ENCODE peak calls at places on chromosome 18, in seven cellular contexts. One of them, this sample, is unnamed.

GRCh38 chr18:57738078-57738477 is 65.0 kb downstream of the ATP8B1 start:
- DNase-seq in stomach: no peak
- DNase-seq in IMR-90: no peak
- DNase-seq in WERI-Rb-1: no peak
- DNase-seq in AG09309: no peak
- DNase-seq in HepG2: peak
- DNase-seq in adrenal gland: no peak
- DNase-seq in this sample: no peak

GRCh38 chr18:48065601-48065995 is 135.1 kb upstream of the SMAD2 start:
- DNase-seq in stomach: no peak
- DNase-seq in IMR-90: no peak
- DNase-seq in WERI-Rb-1: no peak
- DNase-seq in AG09309: no peak
- DNase-seq in HepG2: no peak
- DNase-seq in adrenal gland: no peak
- DNase-seq in this sample: no peak

GRCh38 chr18:51153659-51154371 is 43.7 kb downstream of the MEX3C start:
- DNase-seq in stomach: no peak
- DNase-seq in IMR-90: no peak
- DNase-seq in WERI-Rb-1: no peak
- DNase-seq in AG09309: no peak
- DNase-seq in HepG2: no peak
- DNase-seq in adrenal gland: no peak
- DNase-seq in this sample: no peak

GRCh38 chr18:37529863-37530262 is 35.7 kb downstream of the CELF4 start:
- DNase-seq in stomach: no peak
- DNase-seq in IMR-90: no peak
- DNase-seq in WERI-Rb-1: no peak
- DNase-seq in AG09309: no peak
- DNase-seq in HepG2: no peak
- DNase-seq in adrenal gland: peak
- DNase-seq in this sample: no peak

GRCh38 chr18:61443311-61443710 is 110.1 kb downstream of the CDH20 start:
- DNase-seq in stomach: no peak
- DNase-seq in IMR-90: no peak
- DNase-seq in WERI-Rb-1: no peak
- DNase-seq in AG09309: no peak
- DNase-seq in HepG2: no peak
- DNase-seq in adrenal gland: no peak
- DNase-seq in this sample: peak

GRCh38 chr18:75544496-75544895 is 117.0 kb upstream of the SMIM21 start:
- DNase-seq in stomach: no peak
- DNase-seq in IMR-90: peak
- DNase-seq in WERI-Rb-1: no peak
- DNase-seq in AG09309: peak
- DNase-seq in HepG2: no peak
- DNase-seq in adrenal gland: no peak
- DNase-seq in this sample: peak

GRCh38 chr18:58385472-58385871 is 243.4 kb downstream of the ALPK2 start:
- DNase-seq in stomach: no peak
- DNase-seq in IMR-90: no peak
- DNase-seq in WERI-Rb-1: no peak
- DNase-seq in AG09309: no peak
- DNase-seq in HepG2: no peak
- DNase-seq in adrenal gland: no peak
- DNase-seq in this sample: no peak

GRCh38 chr18:36187826-36188721 is 777 bp downstream of the MOCOS start:
- DNase-seq in stomach: peak
- DNase-seq in IMR-90: peak
- DNase-seq in WERI-Rb-1: no peak
- DNase-seq in AG09309: peak
- DNase-seq in HepG2: peak
- DNase-seq in adrenal gland: peak
- DNase-seq in this sample: no peak

GRCh38 chr18:45566025-45566740 is 49.1 kb upstream of the SLC14A2 start:
- DNase-seq in stomach: no peak
- DNase-seq in IMR-90: peak
- DNase-seq in WERI-Rb-1: no peak
- DNase-seq in AG09309: peak
- DNase-seq in HepG2: no peak
- DNase-seq in adrenal gland: peak
- DNase-seq in this sample: peak

GRCh38 chr18:45801396-45802004 is 24.0 kb upstream of the SIGLEC15 start:
- DNase-seq in stomach: no peak
- DNase-seq in IMR-90: no peak
- DNase-seq in WERI-Rb-1: no peak
- DNase-seq in AG09309: no peak
- DNase-seq in HepG2: no peak
- DNase-seq in adrenal gland: no peak
- DNase-seq in this sample: no peak

GRCh38 chr18:76721207-76721996 is 101.0 kb upstream of the ZNF236 start:
- DNase-seq in stomach: no peak
- DNase-seq in IMR-90: no peak
- DNase-seq in WERI-Rb-1: no peak
- DNase-seq in AG09309: no peak
- DNase-seq in HepG2: no peak
- DNase-seq in adrenal gland: peak
- DNase-seq in this sample: no peak

GRCh38 chr18:58785171-58785805 is 79.4 kb upstream of the ZNF532 start:
- DNase-seq in stomach: peak
- DNase-seq in IMR-90: peak
- DNase-seq in WERI-Rb-1: no peak
- DNase-seq in AG09309: peak
- DNase-seq in HepG2: no peak
- DNase-seq in adrenal gland: no peak
- DNase-seq in this sample: peak

GRCh38 chr18:1306641-1307040 is 402.0 kb downstream of the ADCYAP1 start:
- DNase-seq in stomach: no peak
- DNase-seq in IMR-90: no peak
- DNase-seq in WERI-Rb-1: no peak
- DNase-seq in AG09309: no peak
- DNase-seq in HepG2: no peak
- DNase-seq in adrenal gland: no peak
- DNase-seq in this sample: no peak

GRCh38 chr18:55998071-55998522 is 410.1 kb upstream of the TCF4 start:
- DNase-seq in stomach: no peak
- DNase-seq in IMR-90: peak
- DNase-seq in WERI-Rb-1: peak
- DNase-seq in AG09309: peak
- DNase-seq in HepG2: no peak
- DNase-seq in adrenal gland: peak
- DNase-seq in this sample: peak

GRCh38 chr18:46333371-46334199 is 229.4 kb downstream of the HAUS1 start:
- DNase-seq in stomach: no peak
- DNase-seq in IMR-90: no peak
- DNase-seq in WERI-Rb-1: peak
- DNase-seq in AG09309: no peak
- DNase-seq in HepG2: no peak
- DNase-seq in adrenal gland: peak
- DNase-seq in this sample: peak

GRCh38 chr18:14189858-14190257 is 57.6 kb upstream of the ZNF519 start:
- DNase-seq in stomach: no peak
- DNase-seq in IMR-90: no peak
- DNase-seq in WERI-Rb-1: no peak
- DNase-seq in AG09309: peak
- DNase-seq in HepG2: peak
- DNase-seq in adrenal gland: no peak
- DNase-seq in this sample: peak

GRCh38 chr18:22567794-22568193 is 150.1 kb upstream of the CTAGE1 start:
- DNase-seq in stomach: no peak
- DNase-seq in IMR-90: no peak
- DNase-seq in WERI-Rb-1: no peak
- DNase-seq in AG09309: no peak
- DNase-seq in HepG2: no peak
- DNase-seq in adrenal gland: no peak
- DNase-seq in this sample: no peak

GRCh38 chr18:51537487-51537886 is 340.0 kb upstream of the MEX3C start:
- DNase-seq in stomach: no peak
- DNase-seq in IMR-90: no peak
- DNase-seq in WERI-Rb-1: peak
- DNase-seq in AG09309: no peak
- DNase-seq in HepG2: no peak
- DNase-seq in adrenal gland: no peak
- DNase-seq in this sample: peak

GRCh38 chr18:36200354-36200771 is 13.1 kb downstream of the MOCOS start:
- DNase-seq in stomach: no peak
- DNase-seq in IMR-90: no peak
- DNase-seq in WERI-Rb-1: no peak
- DNase-seq in AG09309: no peak
- DNase-seq in HepG2: no peak
- DNase-seq in adrenal gland: no peak
- DNase-seq in this sample: no peak

GRCh38 chr18:44946529-44947113 is 265.9 kb downstream of the SETBP1 start:
- DNase-seq in stomach: no peak
- DNase-seq in IMR-90: no peak
- DNase-seq in WERI-Rb-1: no peak
- DNase-seq in AG09309: no peak
- DNase-seq in HepG2: no peak
- DNase-seq in adrenal gland: no peak
- DNase-seq in this sample: no peak

GRCh38 chr18:67574749-67575148 is 58.2 kb upstream of the DSEL start:
- DNase-seq in stomach: no peak
- DNase-seq in IMR-90: no peak
- DNase-seq in WERI-Rb-1: no peak
- DNase-seq in AG09309: no peak
- DNase-seq in HepG2: no peak
- DNase-seq in adrenal gland: no peak
- DNase-seq in this sample: no peak

GRCh38 chr18:23229472-23229871 is 94.2 kb downstream of the CABLES1 start:
- DNase-seq in stomach: no peak
- DNase-seq in IMR-90: peak
- DNase-seq in WERI-Rb-1: no peak
- DNase-seq in AG09309: peak
- DNase-seq in HepG2: no peak
- DNase-seq in adrenal gland: no peak
- DNase-seq in this sample: peak

GRCh38 chr18:63676526-63676925 is 14.8 kb upstream of the SERPINB3 start:
- DNase-seq in stomach: peak
- DNase-seq in IMR-90: no peak
- DNase-seq in WERI-Rb-1: peak
- DNase-seq in AG09309: no peak
- DNase-seq in HepG2: no peak
- DNase-seq in adrenal gland: no peak
- DNase-seq in this sample: no peak
- TF ChIP-seq CTCF in stomach: no peak
- TF ChIP-seq CTCF in IMR-90: no peak
- TF ChIP-seq CTCF in WERI-Rb-1: peak
- TF ChIP-seq CTCF in AG09309: peak
- TF ChIP-seq CTCF in HepG2: peak
- TF ChIP-seq CTCF in adrenal gland: no peak
- TF ChIP-seq CTCF in this sample: no peak

DNA sequence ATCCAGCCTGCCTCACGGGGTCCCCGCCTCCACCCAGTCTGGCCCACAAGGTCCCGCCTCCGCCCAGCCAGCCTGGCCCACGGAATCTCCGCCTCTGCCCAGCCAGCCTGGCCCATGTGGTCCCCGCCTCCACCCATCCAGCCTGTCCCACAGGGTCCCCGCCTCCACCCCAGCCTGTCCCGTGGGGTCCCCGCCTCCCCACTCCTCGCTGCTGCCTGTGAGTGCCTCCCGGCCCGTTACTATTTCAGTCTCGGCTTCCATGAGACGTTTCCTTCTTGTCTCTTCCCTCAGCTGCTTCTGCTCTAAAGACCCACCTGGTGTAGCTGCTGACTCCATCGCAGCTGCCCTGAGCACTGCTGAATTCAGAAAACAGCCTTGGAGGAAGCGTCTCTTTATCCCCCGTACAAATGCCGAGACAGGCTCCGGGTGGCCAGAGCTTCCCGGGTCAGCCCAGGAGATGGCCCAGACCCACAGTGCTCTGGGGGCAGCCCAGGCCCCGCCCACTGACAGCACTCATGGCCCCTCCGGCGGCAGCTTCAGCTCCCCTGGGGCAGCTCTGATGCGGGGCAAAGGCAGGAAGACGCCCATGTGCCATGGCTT is 69.8 kb downstream of the NFATC1 start:
- DNase-seq in stomach: peak
- DNase-seq in IMR-90: no peak
- DNase-seq in WERI-Rb-1: peak
- DNase-seq in AG09309: no peak
- DNase-seq in HepG2: no peak
- DNase-seq in adrenal gland: no peak
- DNase-seq in this sample: peak
- H3K4me3 ChIP-seq in stomach: no peak
- H3K4me3 ChIP-seq in IMR-90: no peak
- H3K4me3 ChIP-seq in WERI-Rb-1: peak
- H3K4me3 ChIP-seq in AG09309: no peak
- H3K4me3 ChIP-seq in HepG2: no peak
- H3K4me3 ChIP-seq in adrenal gland: no peak
- H3K4me3 ChIP-seq in this sample: no peak

GRCh38 chr18:27361477-27361876 is 176.4 kb upstream of the CHST9 start:
- DNase-seq in stomach: no peak
- DNase-seq in IMR-90: no peak
- DNase-seq in WERI-Rb-1: no peak
- DNase-seq in AG09309: no peak
- DNase-seq in HepG2: no peak
- DNase-seq in adrenal gland: no peak
- DNase-seq in this sample: no peak

GRCh38 chr18:27366151-27366550 is 181.0 kb upstream of the CHST9 start:
- DNase-seq in stomach: no peak
- DNase-seq in IMR-90: no peak
- DNase-seq in WERI-Rb-1: no peak
- DNase-seq in AG09309: no peak
- DNase-seq in HepG2: no peak
- DNase-seq in adrenal gland: no peak
- DNase-seq in this sample: no peak

GRCh38 chr18:27363918-27364317 is 178.8 kb upstream of the CHST9 start:
- DNase-seq in stomach: no peak
- DNase-seq in IMR-90: no peak
- DNase-seq in WERI-Rb-1: no peak
- DNase-seq in AG09309: no peak
- DNase-seq in HepG2: peak
- DNase-seq in adrenal gland: no peak
- DNase-seq in this sample: peak
- TF ChIP-seq CTCF in stomach: peak
- TF ChIP-seq CTCF in IMR-90: no peak
- TF ChIP-seq CTCF in WERI-Rb-1: no peak
- TF ChIP-seq CTCF in AG09309: no peak
- TF ChIP-seq CTCF in HepG2: peak
- TF ChIP-seq CTCF in adrenal gland: no peak
- TF ChIP-seq CTCF in this sample: peak

DNA sequence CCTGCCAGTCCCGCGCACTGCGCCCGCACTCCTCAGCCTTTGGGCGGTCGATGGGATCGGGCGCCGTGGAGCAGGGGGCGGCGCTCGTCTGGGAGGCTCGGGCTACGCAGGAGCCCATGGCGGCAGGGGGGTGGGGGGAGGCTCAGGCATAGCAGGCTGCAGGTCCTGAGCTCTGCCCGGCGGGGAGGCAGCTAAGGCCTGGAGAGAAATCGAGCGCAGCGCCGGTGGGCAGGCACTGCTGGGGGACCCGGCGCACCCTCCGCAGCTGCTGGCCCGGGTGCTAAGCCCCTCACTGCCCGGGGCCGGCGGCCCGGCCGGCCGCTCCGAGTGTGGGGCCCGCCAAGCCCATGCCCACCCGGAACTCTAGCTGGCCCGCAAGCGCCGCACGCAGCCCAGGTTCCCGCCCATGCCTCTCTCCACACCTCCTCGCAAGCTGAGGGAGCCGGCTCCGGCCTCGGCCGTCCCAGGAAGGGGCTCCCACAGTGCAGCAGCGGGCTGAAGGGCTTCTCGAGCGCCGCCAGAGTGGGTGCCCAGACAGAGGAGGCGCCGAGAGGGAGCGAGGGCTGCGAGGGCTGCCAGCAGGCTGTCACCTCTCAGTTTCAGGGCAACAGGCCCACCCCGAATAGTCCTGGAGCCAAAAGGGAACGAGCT is 74.1 kb downstream of the PSMG2 start:
- DNase-seq in stomach: no peak
- DNase-seq in IMR-90: no peak
- DNase-seq in WERI-Rb-1: no peak
- DNase-seq in AG09309: no peak
- DNase-seq in HepG2: no peak
- DNase-seq in adrenal gland: peak
- DNase-seq in this sample: no peak
- H3K4me3 ChIP-seq in stomach: no peak
- H3K4me3 ChIP-seq in IMR-90: no peak
- H3K4me3 ChIP-seq in WERI-Rb-1: no peak
- H3K4me3 ChIP-seq in AG09309: peak
- H3K4me3 ChIP-seq in HepG2: no peak
- H3K4me3 ChIP-seq in adrenal gland: no peak
- H3K4me3 ChIP-seq in this sample: peak

This sample was measured in choroid plexus epithelial cell.